ENCODE peak calls at places on chromosome 16, in four cellular contexts. F is HepG2, X is H1, A is GM12878. Y is an unnamed sample.

GRCh38 chr16:3149630-3150345 is 15.0 kb downstream of the ZNF213 start:
- DNase-seq in X (no peak), A (no peak), F (no peak), Y (no peak)

GRCh38 chr16:12336158-12336557 is 359.6 kb downstream of the SNX29 start:
- DNase-seq in X (no peak), A (no peak), F (no peak), Y (no peak)

GRCh38 chr16:15765880-15766279 is 90.9 kb downstream of the MYH11 start:
- DNase-seq in A (peak), F (peak), X (no peak), Y (no peak)

GRCh38 chr16:15888072-15888976 is at the start of gene CEP20:
- DNase-seq in X (peak), A (peak), F (peak), Y (peak)

GRCh38 chr16:67555795-67556212 is 6.5 kb upstream of the CTCF start:
- DNase-seq in X (no peak), F (no peak), A (no peak), Y (no peak)

GRCh38 chr16:71460246-71460645 is 1.8 kb downstream of the ZNF23 start:
- DNase-seq in X (no peak), F (no peak), A (no peak), Y (no peak)

GRCh38 chr16:3949287-3949686 is 68.8 kb upstream of the CREBBP start:
- DNase-seq in A (no peak), F (no peak), X (no peak), Y (no peak)

GRCh38 chr16:65116818-65117430 is 4.9 kb downstream of the CDH11 start:
- DNase-seq in F (no peak), A (no peak), X (no peak), Y (no peak)

GRCh38 chr16:85172465-85173071 is 60.3 kb upstream of the CIBAR2 start:
- DNase-seq in A (no peak), X (no peak), F (peak), Y (no peak)

GRCh38 chr16:54506691-54507090 is 220.1 kb upstream of the IRX3 start:
- DNase-seq in X (no peak), F (no peak), A (no peak), Y (no peak)

GRCh38 chr16:85350973-85351372 is 238.7 kb upstream of the CIBAR2 start:
- DNase-seq in X (no peak), F (no peak), A (no peak), Y (no peak)

GRCh38 chr16:81885976-81886586 is 107.0 kb downstream of the PLCG2 start:
- DNase-seq in F (peak), A (no peak), X (peak), Y (no peak)

GRCh38 chr16:4370570-4371480 is 823 bp upstream of the VASN start:
- DNase-seq in X (no peak), F (peak), A (no peak), Y (no peak)

GRCh38 chr16:64543401-64543800 is 578.5 kb downstream of the CDH11 start:
- DNase-seq in X (no peak), F (no peak), A (no peak), Y (no peak)

GRCh38 chr16:2702871-2703745 is 16.9 kb downstream of the PRSS27 start:
- DNase-seq in F (no peak), A (no peak), X (no peak), Y (no peak)

GRCh38 chr16:71709231-71709781 is 15.2 kb downstream of the PHLPP2 start:
- DNase-seq in X (no peak), A (no peak), F (no peak), Y (no peak)

GRCh38 chr16:14475370-14476139 is 154.5 kb downstream of the PARN start:
- DNase-seq in A (no peak), X (no peak), F (peak), Y (no peak)

GRCh38 chr16:74936902-74937560 is 47.9 kb downstream of the WDR59 start:
- DNase-seq in X (no peak), F (no peak), A (peak), Y (no peak)

DNA sequence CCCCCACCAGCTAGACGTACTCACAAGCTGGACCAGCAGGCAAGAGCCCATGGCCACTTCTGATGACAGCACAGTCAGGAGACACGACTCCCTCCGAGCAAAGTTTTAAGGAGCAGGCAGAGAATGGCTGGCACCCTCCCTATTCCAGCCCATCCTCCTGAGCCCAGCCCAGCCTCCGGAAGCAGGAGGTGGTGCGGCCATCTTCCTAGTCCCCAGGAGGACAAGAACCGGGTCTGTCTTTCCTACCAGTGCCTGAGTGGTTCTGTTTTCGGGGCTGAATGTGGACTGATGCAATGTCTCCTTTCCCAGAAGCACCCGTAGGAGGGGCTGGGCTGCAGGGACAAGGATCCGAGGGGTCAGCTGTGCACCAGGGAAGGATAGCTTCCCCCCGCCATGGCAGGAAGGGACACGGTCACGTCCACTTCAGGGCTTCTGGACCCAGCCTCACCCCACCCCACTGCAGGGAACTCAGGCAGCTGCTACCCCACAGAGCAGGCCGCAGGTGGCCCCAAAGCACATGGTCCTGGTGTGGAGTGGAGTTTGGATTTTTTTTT is 41.7 kb upstream of the CBFA2T3 start:
- DNase-seq in X (no peak), F (no peak), A (no peak), Y (no peak)
- TF ChIP-seq SUZ12 in X (no peak), F (no peak), A (no peak), Y (no peak)

GRCh38 chr16:9039208-9039607 is 52.2 kb upstream of the HAPSTR1 start:
- DNase-seq in A (no peak), X (no peak), F (no peak), Y (no peak)
- TF ChIP-seq ZNF274 in A (no peak), X (no peak), F (no peak), Y (no peak)

GRCh38 chr16:69837380-69837779 is 75.2 kb downstream of the WWP2 start:
- DNase-seq in X (no peak), F (no peak), A (no peak), Y (no peak)

GRCh38 chr16:69838417-69838990 is 76.4 kb downstream of the WWP2 start:
- DNase-seq in X (no peak), A (no peak), F (no peak), Y (no peak)

GRCh38 chr16:69834817-69835477 is 72.8 kb downstream of the WWP2 start:
- DNase-seq in A (no peak), X (no peak), F (no peak), Y (no peak)

GRCh38 chr16:69833791-69834282 is 71.7 kb downstream of the WWP2 start:
- DNase-seq in X (no peak), F (peak), A (no peak), Y (no peak)

GRCh38 chr16:69836252-69836651 is 74.1 kb downstream of the WWP2 start:
- DNase-seq in F (no peak), X (no peak), A (no peak), Y (no peak)
- TF ChIP-seq SUZ12 in F (no peak), X (no peak), A (no peak), Y (no peak)

GRCh38 chr16:8874388-8874787 is 5.6 kb upstream of the CARHSP1 start:
- DNase-seq in A (no peak), X (no peak), F (no peak), Y (no peak)
- TF ChIP-seq ZNF274 in A (no peak), X (no peak), F (no peak), Y (no peak)

DNA sequence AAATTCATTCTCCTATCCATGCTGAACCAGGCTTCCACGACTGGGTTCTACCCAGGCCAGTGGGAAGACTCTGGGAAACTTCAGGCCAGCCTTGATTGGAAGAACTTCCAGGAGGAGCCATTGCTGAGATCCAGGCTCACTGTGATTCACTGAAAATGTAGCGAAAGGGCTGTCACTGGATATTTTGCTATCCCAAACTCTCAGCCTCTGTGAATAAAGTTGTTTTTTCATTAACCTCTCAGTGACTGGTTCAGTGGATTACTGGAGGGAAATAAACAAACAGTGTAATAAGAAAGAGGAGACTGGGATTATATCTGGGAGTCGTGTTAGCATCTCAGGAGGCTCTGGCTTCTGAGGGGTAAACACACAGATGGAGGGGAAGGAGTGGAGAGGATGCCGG is 3.1 kb downstream of the FOXL1 start:
- DNase-seq in F (no peak), A (no peak), X (no peak), Y (no peak)
- TF ChIP-seq SUZ12 in F (no peak), A (no peak), X (no peak), Y (no peak)

DNA sequence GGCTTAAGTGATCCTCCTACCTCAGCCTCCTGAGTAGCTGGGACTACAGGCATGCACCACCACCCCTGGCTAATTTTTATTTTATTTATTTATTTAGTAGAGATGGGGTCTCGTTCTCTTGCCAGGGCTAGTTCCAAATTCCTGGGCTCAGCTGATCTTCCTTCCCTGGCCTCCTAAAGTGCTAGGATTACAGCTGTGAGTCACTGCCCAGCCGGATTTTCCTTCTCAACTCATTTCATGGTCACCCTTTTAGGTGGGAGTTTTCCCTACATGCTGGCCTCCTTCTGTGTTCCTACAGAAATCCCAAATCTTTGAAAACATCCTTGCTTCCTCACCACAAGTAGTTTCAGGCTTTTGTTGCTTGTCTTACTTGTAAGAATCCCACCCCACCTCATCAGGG is 102.1 kb upstream of the SIAH1 start:
- DNase-seq in F (no peak), A (no peak), X (no peak), Y (no peak)
- TF ChIP-seq ZNF274 in F (no peak), A (no peak), X (no peak), Y (no peak)

GRCh38 chr16:50430076-50430475 is 61.3 kb upstream of the BRD7 start:
- DNase-seq in F (no peak), X (no peak), A (no peak), Y (no peak)
- TF ChIP-seq SUZ12 in F (no peak), X (no peak), A (no peak), Y (no peak)

GRCh38 chr16:11135167-11135973 is 120.6 kb downstream of the SOCS1 start:
- DNase-seq in A (no peak), X (no peak), F (no peak), Y (no peak)

GRCh38 chr16:11130978-11131665 is 124.9 kb downstream of the SOCS1 start:
- DNase-seq in A (no peak), X (no peak), F (no peak), Y (no peak)

GRCh38 chr16:11134722-11135121 is 121.3 kb downstream of the SOCS1 start:
- DNase-seq in X (no peak), F (no peak), A (no peak), Y (no peak)

GRCh38 chr16:11131706-11132105 is 124.3 kb downstream of the SOCS1 start:
- DNase-seq in X (no peak), A (no peak), F (no peak), Y (no peak)

GRCh38 chr16:11133344-11133921 is 122.6 kb downstream of the SOCS1 start:
- DNase-seq in A (no peak), F (peak), X (no peak), Y (no peak)
- TF ChIP-seq ZNF274 in A (no peak), F (no peak), X (no peak), Y (no peak)